ENCODE peak calls at places on chromosomes 12 and 14, in ten cellular contexts. E is activated T-cell treated with anti-CD3 and anti-CD28 coated beads, Interleukin-2, amount 50 U/mL, for 48 hours; P is activated CD4-positive, alpha-beta T cell treated with anti-CD3 and anti-CD28 coated beads, Interleukin-2, amount 10 ng/mL, durations not matched to agents 7 days and 5 days; A is activated naive CD4-positive, alpha-beta T cell; S is ascending aorta; I is CD8-positive, alpha-beta T cell; G is GM23248; M is cerebellum; Z is RKO; U is activated T-helper 2 cell treated with anti-CD3 and anti-CD28 coated beads, Interferon-gamma antibody, Interleukin-2, Interleukin-4, amounts not matched to agents 10 μg/mL and 5 μg/mL and 100 μg/mL, durations not matched to agents 14 hours and 24 hours and 36 hours. T is an unnamed sample.
A peak's percentile ranks its signal among the peaks of the same experiment; 100 is the strongest.

GRCh38 chr12:27549231-27549800 is 25.3 kb downstream of the PPFIBP1 start:
- DNase-seq in E (no peak), P (no peak), A (no peak), S (no peak), I (no peak), G (peak; percentile 94), M (no peak), Z (peak; percentile 80), U (no peak), T (no peak)

GRCh38 chr14:96086574-96087077 is 47.5 kb downstream of the C14orf132 start:
- DNase-seq in E (no peak), P (no peak), A (no peak), S (no peak), I (no peak), G (peak; percentile 50), M (no peak), Z (peak; percentile 8), U (no peak), T (no peak)

GRCh38 chr12:7915911-7916403 is 20.0 kb downstream of the SLC2A3 start:
- DNase-seq in E (peak; percentile 51), P (no peak), A (no peak), S (no peak), I (peak; percentile 26), G (no peak), M (peak; percentile 17), Z (no peak), U (no peak), T (no peak)

GRCh38 chr12:132125736-132126135 is 18.4 kb downstream of the DDX51 start:
- DNase-seq in E (no peak), P (no peak), A (no peak), S (no peak), I (no peak), G (no peak), M (no peak), Z (no peak), U (no peak), T (no peak)

GRCh38 chr14:77508249-77508648 is 9.6 kb upstream of the ISM2 start:
- DNase-seq in E (no peak), P (no peak), A (no peak), S (no peak), I (no peak), G (peak; percentile 59), M (no peak), Z (no peak), U (no peak), T (no peak)

GRCh38 chr12:40911676-40912075 is 219.4 kb downstream of the CNTN1 start:
- DNase-seq in E (no peak), P (no peak), A (no peak), S (no peak), I (no peak), G (no peak), M (no peak), Z (no peak), U (no peak), T (no peak)

GRCh38 chr12:107526555-107527180 is 158.9 kb upstream of the PWP1 start:
- DNase-seq in E (no peak), P (no peak), A (no peak), S (no peak), I (no peak), G (no peak), M (no peak), Z (no peak), U (no peak), T (no peak)

GRCh38 chr14:89121961-89122675 is 294.9 kb downstream of the FOXN3 start:
- DNase-seq in E (no peak), P (no peak), A (no peak), S (no peak), I (no peak), G (no peak), M (no peak), Z (no peak), U (no peak), T (no peak)

GRCh38 chr14:100535287-100536131 is 51.7 kb downstream of the BEGAIN start:
- DNase-seq in E (peak; percentile 10), P (no peak), A (no peak), S (no peak), I (peak; percentile 6), G (no peak), M (no peak), Z (no peak), U (no peak), T (no peak)

GRCh38 chr14:31510222-31510621 is 22.4 kb upstream of the GPR33 start:
- DNase-seq in E (no peak), P (no peak), A (no peak), S (no peak), I (no peak), G (peak; percentile 50), M (peak; percentile 17), Z (peak; percentile 46), U (no peak), T (no peak)

GRCh38 chr12:46555379-46555778 is 182.8 kb upstream of the SLC38A2 start:
- DNase-seq in E (no peak), P (no peak), A (no peak), S (no peak), I (no peak), G (peak; percentile 83), M (no peak), Z (peak; percentile 47), U (no peak), T (no peak)

GRCh38 chr12:123984903-123985302 is 11.9 kb downstream of the ZNF664 start:
- DNase-seq in E (no peak), P (no peak), A (no peak), S (no peak), I (no peak), G (no peak), M (no peak), Z (no peak), U (no peak), T (no peak)

GRCh38 chr14:22560638-22561365 is 28.2 kb downstream of the DAD1 start:
- DNase-seq in E (peak; percentile 70), P (no peak), A (no peak), S (no peak), I (peak; percentile 36), G (no peak), M (no peak), Z (no peak), U (no peak), T (peak; percentile 52)

GRCh38 chr12:2678416-2678815 is 116.4 kb upstream of the FKBP4 start:
- DNase-seq in E (no peak), P (no peak), A (no peak), S (no peak), I (no peak), G (no peak), M (no peak), Z (no peak), U (peak; percentile 4), T (no peak)

GRCh38 chr14:86799244-86799647 is 1193.7 kb downstream of the GALC start:
- DNase-seq in E (no peak), P (no peak), A (no peak), S (no peak), I (no peak), G (peak; percentile 32), M (no peak), Z (peak; percentile 27), U (no peak), T (no peak)

GRCh38 chr12:67456281-67456918 is 187.2 kb downstream of the CAND1 start:
- DNase-seq in E (no peak), P (no peak), A (no peak), S (no peak), I (no peak), G (peak; percentile 89), M (no peak), Z (no peak), U (no peak), T (no peak)

GRCh38 chr12:46801293-46801692 is 24.5 kb downstream of the SLC38A4 start:
- DNase-seq in E (no peak), P (no peak), A (no peak), S (no peak), I (no peak), G (no peak), M (no peak), Z (no peak), U (no peak), T (no peak)

GRCh38 chr12:62331306-62331705 is 71.1 kb downstream of the USP15 start:
- DNase-seq in E (no peak), P (no peak), A (no peak), S (no peak), I (no peak), G (no peak), M (no peak), Z (no peak), U (no peak), T (no peak)

GRCh38 chr12:13187399-13187798 is 9.1 kb upstream of the EMP1 start:
- DNase-seq in E (no peak), P (no peak), A (no peak), S (no peak), I (no peak), G (peak; percentile 92), M (no peak), Z (peak; percentile 88), U (no peak), T (no peak)

GRCh38 chr12:132606927-132607326 is 3.5 kb downstream of the LRCOL1 start:
- DNase-seq in E (no peak), P (no peak), A (no peak), S (no peak), I (no peak), G (no peak), M (no peak), Z (no peak), U (no peak), T (no peak)

GRCh38 chr14:91344107-91344506 is 73.5 kb downstream of the CCDC88C start:
- DNase-seq in E (no peak), P (no peak), A (no peak), S (no peak), I (no peak), G (no peak), M (no peak), Z (no peak), U (no peak), T (no peak)

GRCh38 chr14:69877492-69877891 is 1.7 kb upstream of the SMOC1 start:
- DNase-seq in E (no peak), P (no peak), A (no peak), S (no peak), I (no peak), G (peak; percentile 46), M (peak; percentile 19), Z (no peak), U (no peak), T (no peak)

GRCh38 chr12:131941116-131941986 is 8.4 kb upstream of the EP400 start:
- DNase-seq in E (no peak), P (no peak), A (no peak), S (no peak), I (no peak), G (no peak), M (no peak), Z (no peak), U (no peak), T (no peak)

GRCh38 chr12:52494518-52494917 is 1.5 kb upstream of the KRT6A start:
- DNase-seq in E (no peak), P (no peak), A (no peak), S (no peak), I (no peak), G (peak; percentile 82), M (no peak), Z (no peak), U (no peak), T (peak; percentile 80)

T was measured in lung.